ENCODE peak calls at places on chromosomes 1 and 21, in eight cellular contexts. One of them, this sample, is unnamed.

GRCh38 chr1:111540928-111541327 is 37.5 kb upstream of the ADORA3 start:
- DNase-seq in fibroblast of lung: no peak
- DNase-seq in cardiac fibroblast: no peak
- DNase-seq in spleen: no peak
- DNase-seq in A673: no peak
- DNase-seq in tibial nerve: no peak
- DNase-seq in epithelial cell of esophagus: no peak
- DNase-seq in PC-3: no peak
- DNase-seq in this sample: no peak

GRCh38 chr1:160489513-160490261 is 33.4 kb downstream of the SLAMF6 start:
- DNase-seq in tibial nerve: no peak
- DNase-seq in A673: peak
- DNase-seq in cardiac fibroblast: no peak
- DNase-seq in fibroblast of lung: no peak
- DNase-seq in spleen: no peak
- DNase-seq in PC-3: no peak
- DNase-seq in epithelial cell of esophagus: no peak
- DNase-seq in this sample: no peak

GRCh38 chr1:86708923-86709322 is 4.5 kb downstream of the SH3GLB1 start:
- DNase-seq in cardiac fibroblast: peak
- DNase-seq in epithelial cell of esophagus: peak
- DNase-seq in A673: no peak
- DNase-seq in fibroblast of lung: peak
- DNase-seq in PC-3: no peak
- DNase-seq in spleen: no peak
- DNase-seq in tibial nerve: no peak
- DNase-seq in this sample: no peak

GRCh38 chr1:150409504-150410362 is 45.8 kb downstream of the RPRD2 start:
- DNase-seq in epithelial cell of esophagus: no peak
- DNase-seq in tibial nerve: no peak
- DNase-seq in A673: no peak
- DNase-seq in PC-3: no peak
- DNase-seq in fibroblast of lung: peak
- DNase-seq in spleen: no peak
- DNase-seq in cardiac fibroblast: no peak
- DNase-seq in this sample: peak

GRCh38 chr1:18740617-18741016 is 110.0 kb downstream of the PAX7 start:
- DNase-seq in PC-3: no peak
- DNase-seq in fibroblast of lung: no peak
- DNase-seq in tibial nerve: no peak
- DNase-seq in epithelial cell of esophagus: no peak
- DNase-seq in A673: no peak
- DNase-seq in cardiac fibroblast: no peak
- DNase-seq in spleen: no peak
- DNase-seq in this sample: no peak

GRCh38 chr1:224493269-224493668 is 58.7 kb upstream of the WDR26 start:
- DNase-seq in spleen: no peak
- DNase-seq in PC-3: peak
- DNase-seq in A673: no peak
- DNase-seq in fibroblast of lung: no peak
- DNase-seq in tibial nerve: no peak
- DNase-seq in epithelial cell of esophagus: peak
- DNase-seq in cardiac fibroblast: no peak
- DNase-seq in this sample: no peak

GRCh38 chr1:204584699-204585372 is 68.6 kb downstream of the MDM4 start:
- DNase-seq in PC-3: no peak
- DNase-seq in tibial nerve: no peak
- DNase-seq in cardiac fibroblast: no peak
- DNase-seq in spleen: peak
- DNase-seq in fibroblast of lung: no peak
- DNase-seq in A673: no peak
- DNase-seq in epithelial cell of esophagus: no peak
- DNase-seq in this sample: no peak

GRCh38 chr1:220893701-220894024 is 14.4 kb downstream of the HLX start:
- DNase-seq in epithelial cell of esophagus: no peak
- DNase-seq in spleen: no peak
- DNase-seq in tibial nerve: no peak
- DNase-seq in fibroblast of lung: no peak
- DNase-seq in A673: no peak
- DNase-seq in cardiac fibroblast: no peak
- DNase-seq in PC-3: no peak
- DNase-seq in this sample: no peak

GRCh38 chr1:93499533-93499932 is 51.6 kb downstream of the FNBP1L start:
- DNase-seq in epithelial cell of esophagus: no peak
- DNase-seq in spleen: no peak
- DNase-seq in fibroblast of lung: no peak
- DNase-seq in A673: no peak
- DNase-seq in tibial nerve: no peak
- DNase-seq in PC-3: no peak
- DNase-seq in cardiac fibroblast: no peak
- DNase-seq in this sample: no peak

GRCh38 chr21:41859297-41859980 is 19.7 kb downstream of the PRDM15 start:
- DNase-seq in fibroblast of lung: no peak
- DNase-seq in spleen: peak
- DNase-seq in A673: no peak
- DNase-seq in epithelial cell of esophagus: no peak
- DNase-seq in tibial nerve: no peak
- DNase-seq in PC-3: no peak
- DNase-seq in cardiac fibroblast: no peak
- DNase-seq in this sample: peak

GRCh38 chr1:110967256-110967655 is 3.5 kb upstream of the LRIF1 start:
- DNase-seq in A673: no peak
- DNase-seq in epithelial cell of esophagus: no peak
- DNase-seq in tibial nerve: no peak
- DNase-seq in PC-3: no peak
- DNase-seq in fibroblast of lung: no peak
- DNase-seq in cardiac fibroblast: no peak
- DNase-seq in spleen: no peak
- DNase-seq in this sample: no peak

GRCh38 chr1:243325305-243325890 is 69.6 kb downstream of the SDCCAG8 start:
- DNase-seq in fibroblast of lung: peak
- DNase-seq in tibial nerve: no peak
- DNase-seq in cardiac fibroblast: peak
- DNase-seq in PC-3: peak
- DNase-seq in A673: peak
- DNase-seq in spleen: no peak
- DNase-seq in epithelial cell of esophagus: peak
- DNase-seq in this sample: no peak

GRCh38 chr1:94831636-94832035 is 11.5 kb downstream of the SLC44A3 start:
- DNase-seq in spleen: no peak
- DNase-seq in cardiac fibroblast: no peak
- DNase-seq in fibroblast of lung: no peak
- DNase-seq in PC-3: no peak
- DNase-seq in A673: no peak
- DNase-seq in epithelial cell of esophagus: peak
- DNase-seq in tibial nerve: no peak
- DNase-seq in this sample: peak

GRCh38 chr1:35220976-35221375 is 28.0 kb upstream of the SFPQ start:
- DNase-seq in tibial nerve: no peak
- DNase-seq in A673: peak
- DNase-seq in PC-3: peak
- DNase-seq in cardiac fibroblast: peak
- DNase-seq in fibroblast of lung: no peak
- DNase-seq in spleen: no peak
- DNase-seq in epithelial cell of esophagus: peak
- DNase-seq in this sample: no peak

GRCh38 chr1:221487781-221488520 is 253.9 kb downstream of the DUSP10 start:
- DNase-seq in epithelial cell of esophagus: peak
- DNase-seq in PC-3: peak
- DNase-seq in A673: no peak
- DNase-seq in cardiac fibroblast: peak
- DNase-seq in spleen: no peak
- DNase-seq in fibroblast of lung: peak
- DNase-seq in tibial nerve: no peak
- DNase-seq in this sample: no peak

GRCh38 chr1:246748006-246748405 is 23.8 kb downstream of the SCCPDH start:
- DNase-seq in spleen: no peak
- DNase-seq in fibroblast of lung: no peak
- DNase-seq in A673: no peak
- DNase-seq in cardiac fibroblast: no peak
- DNase-seq in PC-3: no peak
- DNase-seq in epithelial cell of esophagus: no peak
- DNase-seq in tibial nerve: no peak
- DNase-seq in this sample: no peak

GRCh38 chr1:21335088-21335678 is 44.9 kb upstream of the ECE1 start:
- DNase-seq in spleen: peak
- DNase-seq in PC-3: no peak
- DNase-seq in fibroblast of lung: no peak
- DNase-seq in epithelial cell of esophagus: no peak
- DNase-seq in cardiac fibroblast: no peak
- DNase-seq in A673: no peak
- DNase-seq in tibial nerve: no peak
- DNase-seq in this sample: no peak

DNA sequence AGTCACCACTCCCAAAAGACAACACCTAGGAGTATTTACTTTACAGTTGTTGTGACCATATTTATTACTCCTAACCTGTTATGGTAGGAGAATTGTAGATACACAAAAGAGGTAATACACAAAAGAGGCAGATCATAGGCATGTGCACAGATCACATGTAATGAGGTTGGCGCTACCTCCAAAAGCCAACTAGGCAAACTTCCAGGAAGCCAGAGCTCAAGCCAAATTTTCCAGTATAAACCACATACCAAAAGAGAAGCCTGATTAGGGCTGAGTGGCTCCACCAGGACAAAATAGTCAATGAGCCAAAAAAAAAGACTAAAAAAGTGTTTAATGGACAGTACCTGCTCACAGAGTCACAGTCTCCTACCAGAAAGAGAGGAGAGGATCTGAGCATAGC is 195.0 kb upstream of the PBX1 start:
- DNase-seq in spleen: no peak
- DNase-seq in A673: no peak
- DNase-seq in PC-3: no peak
- DNase-seq in epithelial cell of esophagus: no peak
- DNase-seq in fibroblast of lung: no peak
- DNase-seq in tibial nerve: no peak
- DNase-seq in cardiac fibroblast: no peak
- DNase-seq in this sample: no peak
- TF ChIP-seq CTCF in spleen: no peak
- TF ChIP-seq CTCF in A673: no peak
- TF ChIP-seq CTCF in PC-3: no peak
- TF ChIP-seq CTCF in epithelial cell of esophagus: no peak
- TF ChIP-seq CTCF in fibroblast of lung: no peak
- TF ChIP-seq CTCF in tibial nerve: no peak
- TF ChIP-seq CTCF in cardiac fibroblast: no peak
- TF ChIP-seq CTCF in this sample: no peak

DNA sequence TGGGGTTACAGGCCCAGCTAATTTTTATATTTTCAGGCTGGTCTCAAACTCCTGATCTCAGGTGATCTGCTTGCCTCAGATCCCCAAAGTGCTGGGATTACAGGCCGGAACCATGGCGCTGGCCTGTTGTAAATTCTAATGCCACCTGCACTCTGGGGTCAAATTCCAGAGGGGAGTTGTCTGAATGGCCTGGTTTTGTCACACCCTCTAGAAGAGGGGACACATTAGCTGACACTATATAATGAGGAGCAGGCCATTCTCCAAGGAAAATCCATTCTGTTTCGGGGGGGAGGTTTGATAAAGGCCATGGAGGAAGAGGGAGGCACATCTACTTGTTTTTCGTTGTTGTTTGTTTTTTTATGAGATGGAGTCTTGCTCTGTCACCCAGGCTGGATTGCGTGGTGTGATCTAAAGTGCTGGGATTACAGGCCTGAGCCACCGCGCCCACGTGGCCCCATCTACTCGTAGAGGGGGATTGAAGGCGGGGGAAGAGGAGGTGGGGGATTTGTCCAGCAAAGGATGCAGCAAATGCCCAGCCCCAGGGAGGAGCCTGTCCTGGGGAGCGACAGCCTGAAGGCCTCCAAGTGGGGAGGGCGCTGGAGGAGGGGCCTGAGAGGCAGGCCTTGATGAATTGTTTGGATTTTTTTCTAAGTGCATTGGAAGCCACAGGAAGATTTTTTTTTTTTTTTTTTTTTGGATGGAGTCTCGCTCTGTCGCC is 78.4 kb upstream of the SLC45A1 start:
- DNase-seq in tibial nerve: no peak
- DNase-seq in spleen: peak
- DNase-seq in A673: no peak
- DNase-seq in epithelial cell of esophagus: no peak
- DNase-seq in cardiac fibroblast: no peak
- DNase-seq in fibroblast of lung: peak
- DNase-seq in PC-3: no peak
- DNase-seq in this sample: peak
- TF ChIP-seq CTCF in tibial nerve: no peak
- TF ChIP-seq CTCF in spleen: no peak
- TF ChIP-seq CTCF in A673: no peak
- TF ChIP-seq CTCF in epithelial cell of esophagus: no peak
- TF ChIP-seq CTCF in cardiac fibroblast: no peak
- TF ChIP-seq CTCF in fibroblast of lung: no peak
- TF ChIP-seq CTCF in PC-3: no peak
- TF ChIP-seq CTCF in this sample: no peak

DNA sequence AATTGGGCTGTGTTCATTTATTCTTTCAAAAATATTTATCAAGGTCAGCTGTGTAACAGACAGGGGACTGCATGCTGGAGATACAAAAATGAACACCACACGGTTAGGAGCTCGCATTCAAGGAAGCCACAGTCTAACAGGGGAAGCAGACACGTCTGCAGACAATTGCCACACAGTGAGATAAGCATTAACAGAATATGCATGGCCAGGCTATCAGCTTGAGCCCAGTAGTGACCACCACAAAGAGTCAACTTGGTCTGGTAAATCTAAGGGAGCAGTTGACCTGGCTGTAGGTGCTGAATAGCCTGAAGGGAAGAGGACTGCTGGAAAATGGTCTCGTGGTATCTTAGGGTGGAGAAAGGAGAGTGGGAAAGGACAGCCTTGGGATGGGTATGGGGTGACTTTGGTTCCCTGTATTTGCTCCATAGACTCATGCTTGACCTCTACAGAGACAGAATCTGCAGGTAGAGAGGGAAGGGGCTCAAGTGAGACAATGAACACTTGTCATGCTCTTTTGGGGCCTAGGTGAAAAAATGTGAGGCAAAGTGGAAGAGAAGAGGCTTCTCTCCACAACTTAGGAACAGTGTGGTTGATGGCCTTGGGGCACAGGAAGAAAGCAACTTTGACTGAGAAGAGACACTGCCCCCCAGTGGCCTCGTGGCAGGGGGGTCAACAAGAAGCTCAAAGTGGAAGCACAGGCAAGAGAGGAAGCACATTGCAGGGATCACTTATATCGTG is 7.6 kb upstream of the NPL start:
- DNase-seq in fibroblast of lung: peak
- DNase-seq in A673: peak
- DNase-seq in tibial nerve: peak
- DNase-seq in cardiac fibroblast: peak
- DNase-seq in spleen: peak
- DNase-seq in PC-3: peak
- DNase-seq in epithelial cell of esophagus: peak
- DNase-seq in this sample: peak
- TF ChIP-seq CTCF in fibroblast of lung: peak
- TF ChIP-seq CTCF in A673: peak
- TF ChIP-seq CTCF in tibial nerve: peak
- TF ChIP-seq CTCF in cardiac fibroblast: peak
- TF ChIP-seq CTCF in spleen: peak
- TF ChIP-seq CTCF in PC-3: peak
- TF ChIP-seq CTCF in epithelial cell of esophagus: peak
- TF ChIP-seq CTCF in this sample: peak

DNA sequence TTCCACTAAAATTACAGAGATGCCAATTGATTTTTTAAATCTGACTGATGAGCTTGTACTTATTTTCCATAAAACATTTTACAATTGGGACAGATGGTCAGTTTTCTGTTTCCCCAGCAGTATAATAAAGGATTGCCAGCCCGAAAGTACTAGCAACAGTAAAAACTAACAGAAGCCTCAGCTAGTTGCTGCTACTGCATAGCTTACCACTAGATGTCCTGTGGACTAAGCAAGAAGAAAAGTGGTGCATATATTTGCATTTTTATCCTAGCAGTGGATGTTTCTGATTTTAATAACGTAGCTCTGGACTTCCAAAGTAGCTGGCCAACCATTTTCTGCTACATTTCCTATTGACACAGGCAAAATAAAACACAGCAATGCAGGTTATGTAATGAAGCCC is 241.5 kb downstream of the BARHL2 start:
- DNase-seq in epithelial cell of esophagus: peak
- DNase-seq in spleen: no peak
- DNase-seq in PC-3: peak
- DNase-seq in fibroblast of lung: no peak
- DNase-seq in A673: peak
- DNase-seq in tibial nerve: no peak
- DNase-seq in cardiac fibroblast: peak
- DNase-seq in this sample: no peak
- TF ChIP-seq CTCF in epithelial cell of esophagus: peak
- TF ChIP-seq CTCF in spleen: no peak
- TF ChIP-seq CTCF in PC-3: peak
- TF ChIP-seq CTCF in fibroblast of lung: peak
- TF ChIP-seq CTCF in A673: peak
- TF ChIP-seq CTCF in tibial nerve: no peak
- TF ChIP-seq CTCF in cardiac fibroblast: peak
- TF ChIP-seq CTCF in this sample: no peak

This sample was measured in upper lobe of right lung.